ENCODE peak calls at places on chromosomes 3 and 15, in four cellular contexts. S is coronary artery; O is stimulated activated CD4-positive, alpha-beta T cell treated with anti-CD3 and anti-CD28 coated beads, Interleukin-2, amount 100 ng/mL, for 24 hours; V is EL. N is an unnamed sample.

GRCh38 chr3:14494973-14495300 is 45.2 kb downstream of the GRIP2 start:
- DNase-seq in S (no peak), V (no peak), O (no peak), N (no peak)

GRCh38 chr3:99647081-99647480 is 8.7 kb downstream of the COL8A1 start:
- DNase-seq in O (no peak), S (no peak), V (peak), N (no peak)

GRCh38 chr3:109731639-109732473 is 394.5 kb upstream of the DPPA4 start:
- DNase-seq in O (peak), S (no peak), V (peak), N (peak)

GRCh38 chr15:49239105-49239504 is 69.1 kb downstream of the GALK2 start:
- DNase-seq in O (no peak), V (no peak), S (no peak), N (no peak)

GRCh38 chr3:46675843-46676567 is 17.5 kb downstream of the ALS2CL start:
- DNase-seq in O (no peak), V (peak), S (no peak), N (peak)

GRCh38 chr3:109396811-109397210 is 59.5 kb upstream of the DPPA4 start:
- DNase-seq in V (peak), S (no peak), O (no peak), N (no peak)

GRCh38 chr3:173267716-173268115 is 126.7 kb upstream of the SPATA16 start:
- DNase-seq in V (no peak), S (no peak), O (no peak), N (no peak)

GRCh38 chr3:182568756-182569155 is 224.5 kb upstream of the ATP11B start:
- DNase-seq in V (no peak), O (no peak), S (no peak), N (no peak)

GRCh38 chr15:89018235-89018634 is 70.0 kb upstream of the ABHD2 start:
- DNase-seq in S (peak), O (no peak), V (no peak), N (peak)

GRCh38 chr3:11637901-11638668 is 5.6 kb downstream of the VGLL4 start:
- DNase-seq in S (no peak), O (no peak), V (peak), N (peak)

GRCh38 chr3:118538187-118538586 is 496.5 kb downstream of the IGSF11 start:
- DNase-seq in O (no peak), S (no peak), V (no peak), N (no peak)

GRCh38 chr3:57025237-57025636 is 35.2 kb upstream of the SPATA12 start:
- DNase-seq in S (no peak), V (no peak), O (no peak), N (no peak)

GRCh38 chr3:154152741-154153140 is 31.6 kb downstream of the ARHGEF26 start:
- DNase-seq in S (no peak), V (no peak), O (no peak), N (no peak)

GRCh38 chr3:23519548-23520208 is 286.1 kb upstream of the UBE2E1 start:
- DNase-seq in S (no peak), O (no peak), V (no peak), N (no peak)

GRCh38 chr3:73070675-73071575 is 9.5 kb downstream of the EBLN2 start:
- DNase-seq in S (no peak), V (peak), O (no peak), N (peak)

GRCh38 chr15:88605507-88606436 is 15.4 kb upstream of the AEN start:
- DNase-seq in O (peak), V (peak), S (no peak), N (peak)

GRCh38 chr3:149174901-149175300 is 45.5 kb downstream of the HPS3 start:
- DNase-seq in V (peak), O (no peak), S (no peak), N (no peak)

GRCh38 chr15:37087050-37087691 is 13.2 kb downstream of the MEIS2 start:
- DNase-seq in O (no peak), S (no peak), V (no peak), N (no peak)

GRCh38 chr3:58299839-58300516 is 6.1 kb upstream of the RPP14 start:
- DNase-seq in O (no peak), S (no peak), V (peak), N (peak)

GRCh38 chr15:84878504-84878903 is 6.0 kb upstream of the SLC28A1 start:
- DNase-seq in V (peak), O (peak), S (no peak), N (peak)

GRCh38 chr15:39273805-39274411 is 307.0 kb upstream of the THBS1 start:
- DNase-seq in O (no peak), S (no peak), V (peak), N (no peak)

GRCh38 chr15:48354694-48355303 is 23.6 kb downstream of the DUT start:
- DNase-seq in O (no peak), V (no peak), S (no peak), N (peak)